ENCODE peak calls at places on chromosomes 13 and 19, in eight cellular contexts. Y, E, Z, I, K, C, U and Q are unnamed samples.

GRCh38 chr19:19550454-19550842 is 12.4 kb downstream of the CILP2 start:
- DNase-seq in Y (no peak), E (no peak), Z (no peak), I (no peak), K (no peak), C (peak; percentile 10), U (no peak), Q (no peak)

GRCh38 chr13:52371736-52372247 is 34.2 kb downstream of the THSD1 start:
- DNase-seq in Y (no peak), E (no peak), Z (no peak), I (peak; percentile 32), K (peak; percentile 53), C (peak; percentile 9), U (no peak), Q (peak; percentile 92)

GRCh38 chr19:12996542-12997094 is 1.3 kb downstream of the NFIX start:
- DNase-seq in Y (no peak), E (no peak), Z (no peak), I (peak; percentile 43), K (peak; percentile 82), C (no peak), U (no peak), Q (no peak)

GRCh38 chr13:33764716-33765115 is 53.2 kb upstream of the RFC3 start:
- DNase-seq in Y (no peak), E (peak; percentile 30), Z (no peak), I (no peak), K (no peak), C (no peak), U (no peak), Q (no peak)

GRCh38 chr13:48159436-48160225 is 64.7 kb upstream of the MED4 start:
- DNase-seq in Y (no peak), E (no peak), Z (no peak), I (no peak), K (peak; percentile 64), C (no peak), U (no peak), Q (no peak)

GRCh38 chr13:75757336-75757735 is 121.2 kb downstream of the LMO7 start:
- DNase-seq in Y (no peak), E (no peak), Z (no peak), I (no peak), K (no peak), C (no peak), U (no peak), Q (no peak)

GRCh38 chr13:38213307-38213706 is 136.3 kb upstream of the UFM1 start:
- DNase-seq in Y (no peak), E (no peak), Z (no peak), I (no peak), K (no peak), C (no peak), U (no peak), Q (no peak)

GRCh38 chr19:45569619-45570421 is 14.8 kb downstream of the OPA3 start:
- DNase-seq in Y (peak; percentile 63), E (no peak), Z (peak; percentile 72), I (peak; percentile 38), K (peak; percentile 95), C (peak; percentile 69), U (peak; percentile 43), Q (peak; percentile 36)

GRCh38 chr13:97249093-97249787 is 27.1 kb downstream of the MBNL2 start:
- DNase-seq in Y (no peak), E (no peak), Z (no peak), I (peak; percentile 72), K (no peak), C (no peak), U (no peak), Q (no peak)

GRCh38 chr13:97248243-97248642 is 26.1 kb downstream of the MBNL2 start:
- DNase-seq in Y (no peak), E (no peak), Z (no peak), I (no peak), K (no peak), C (no peak), U (no peak), Q (peak; percentile 30)

GRCh38 chr13:97243915-97244820 is 22.0 kb downstream of the MBNL2 start:
- DNase-seq in Y (no peak), E (no peak), Z (no peak), I (no peak), K (no peak), C (no peak), U (no peak), Q (no peak)

GRCh38 chr13:97245011-97245410 is 22.9 kb downstream of the MBNL2 start:
- DNase-seq in Y (no peak), E (no peak), Z (no peak), I (no peak), K (no peak), C (no peak), U (no peak), Q (no peak)

GRCh38 chr13:97246596-97246995 is 24.5 kb downstream of the MBNL2 start:
- DNase-seq in Y (no peak), E (no peak), Z (no peak), I (no peak), K (no peak), C (no peak), U (no peak), Q (no peak)
- H3K4me1 ChIP-seq in Y (peaks cover 93% of the 10 kb centered on the region), E (peaks cover 20% of the 10 kb centered on the region), Z (peaks cover 3% of the 10 kb centered on the region), I (peaks cover 15% of the 10 kb centered on the region), K (no peaks in the 10 kb centered on the region), C (peaks cover 16% of the 10 kb centered on the region), U (peaks cover 3% of the 10 kb centered on the region), Q (peaks cover 14% of the 10 kb centered on the region)

GRCh38 chr13:27161423-27161822 is 10.2 kb downstream of the USP12 start:
- DNase-seq in Y (no peak), E (no peak), Z (no peak), I (no peak), K (no peak), C (no peak), U (no peak), Q (no peak)

GRCh38 chr13:27158335-27158734 is 13.3 kb downstream of the USP12 start:
- DNase-seq in Y (no peak), E (no peak), Z (no peak), I (no peak), K (no peak), C (no peak), U (no peak), Q (no peak)

GRCh38 chr13:27161980-27162379 is 9.6 kb downstream of the USP12 start:
- DNase-seq in Y (no peak), E (no peak), Z (no peak), I (peak; percentile 25), K (no peak), C (no peak), U (no peak), Q (no peak)

GRCh38 chr13:27159806-27160563 is 11.6 kb downstream of the USP12 start:
- DNase-seq in Y (no peak), E (no peak), Z (no peak), I (no peak), K (no peak), C (no peak), U (no peak), Q (no peak)

DNA sequence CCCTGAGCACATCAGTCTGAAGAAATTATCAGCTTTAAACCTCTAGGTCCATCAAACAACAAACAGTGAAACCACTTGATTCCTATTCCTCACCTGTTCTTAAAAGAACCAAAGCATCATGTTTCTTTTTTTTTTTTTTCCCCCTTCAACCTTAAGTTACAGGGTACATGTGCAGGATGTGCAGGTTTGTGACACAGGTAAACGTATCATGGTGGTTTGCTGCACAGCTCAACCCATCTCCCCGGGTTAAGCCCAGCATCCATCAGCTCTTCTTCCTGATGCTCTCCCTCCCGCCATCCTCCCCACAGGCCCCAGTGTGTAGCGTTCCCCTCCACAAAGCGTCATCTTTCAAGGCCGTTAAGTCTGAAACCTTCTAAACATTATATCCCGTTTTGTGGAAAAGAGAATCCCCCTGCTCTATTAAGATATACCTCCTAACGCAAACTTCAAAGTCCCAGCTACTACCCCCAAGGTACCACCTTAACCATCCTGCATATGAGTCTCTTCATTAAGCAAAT is 10.9 kb downstream of the USP12 start:
- DNase-seq in Y (no peak), E (no peak), Z (no peak), I (no peak), K (no peak), C (no peak), U (no peak), Q (no peak)
- H3K4me1 ChIP-seq in Y (peaks cover 38% of the 10 kb centered on the region), E (no peaks in the 10 kb centered on the region), Z (no peaks in the 10 kb centered on the region), I (no peaks in the 10 kb centered on the region), K (no peaks in the 10 kb centered on the region), C (no peaks in the 10 kb centered on the region), U (peaks cover 19% of the 10 kb centered on the region), Q (no peaks in the 10 kb centered on the region)

GRCh38 chr19:29668746-29669609 is 3.7 kb downstream of the PLEKHF1 start:
- DNase-seq in Y (no peak), E (no peak), Z (no peak), I (no peak), K (no peak), C (no peak), U (no peak), Q (no peak)

GRCh38 chr19:29667941-29668340 is 2.7 kb downstream of the PLEKHF1 start:
- DNase-seq in Y (no peak), E (no peak), Z (no peak), I (no peak), K (no peak), C (no peak), U (peak; percentile 85), Q (no peak)

GRCh38 chr19:29671393-29672076 is 6.3 kb downstream of the PLEKHF1 start:
- DNase-seq in Y (peak; percentile 65), E (peak; percentile 66), Z (no peak), I (no peak), K (peak; percentile 59), C (no peak), U (peak; percentile 96), Q (peak; percentile 50)

GRCh38 chr19:29672319-29672932 is 7.2 kb downstream of the PLEKHF1 start:
- DNase-seq in Y (no peak), E (no peak), Z (no peak), I (no peak), K (no peak), C (no peak), U (no peak), Q (no peak)

DNA sequence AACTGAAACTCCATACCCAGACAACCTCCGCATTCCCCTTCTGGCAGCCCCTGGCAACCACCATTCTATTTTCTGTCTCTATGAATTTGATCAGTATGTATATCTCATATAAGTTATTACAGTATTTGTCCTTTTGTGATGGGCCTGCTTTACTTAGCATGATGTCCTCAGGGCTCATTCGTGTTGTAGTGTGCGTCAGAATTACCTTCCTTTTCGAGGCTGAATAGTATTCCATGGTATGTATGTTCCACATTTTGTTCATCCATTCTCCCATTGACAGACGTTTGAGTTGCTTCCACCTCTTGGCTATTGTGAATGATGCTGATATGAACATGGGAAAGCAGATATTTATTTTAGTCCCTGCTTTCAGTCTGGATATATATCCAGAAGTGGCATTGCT is 5.0 kb downstream of the PLEKHF1 start:
- DNase-seq in Y (no peak), E (no peak), Z (no peak), I (no peak), K (no peak), C (no peak), U (no peak), Q (no peak)
- H3K4me1 ChIP-seq in Y (peaks cover 74% of the 10 kb centered on the region), E (peaks cover 37% of the 10 kb centered on the region), Z (peaks cover 9% of the 10 kb centered on the region), I (peaks cover 18% of the 10 kb centered on the region), K (peaks cover 4% of the 10 kb centered on the region), C (no peaks in the 10 kb centered on the region), U (peaks cover 83% of the 10 kb centered on the region), Q (peaks cover 6% of the 10 kb centered on the region)

DNA sequence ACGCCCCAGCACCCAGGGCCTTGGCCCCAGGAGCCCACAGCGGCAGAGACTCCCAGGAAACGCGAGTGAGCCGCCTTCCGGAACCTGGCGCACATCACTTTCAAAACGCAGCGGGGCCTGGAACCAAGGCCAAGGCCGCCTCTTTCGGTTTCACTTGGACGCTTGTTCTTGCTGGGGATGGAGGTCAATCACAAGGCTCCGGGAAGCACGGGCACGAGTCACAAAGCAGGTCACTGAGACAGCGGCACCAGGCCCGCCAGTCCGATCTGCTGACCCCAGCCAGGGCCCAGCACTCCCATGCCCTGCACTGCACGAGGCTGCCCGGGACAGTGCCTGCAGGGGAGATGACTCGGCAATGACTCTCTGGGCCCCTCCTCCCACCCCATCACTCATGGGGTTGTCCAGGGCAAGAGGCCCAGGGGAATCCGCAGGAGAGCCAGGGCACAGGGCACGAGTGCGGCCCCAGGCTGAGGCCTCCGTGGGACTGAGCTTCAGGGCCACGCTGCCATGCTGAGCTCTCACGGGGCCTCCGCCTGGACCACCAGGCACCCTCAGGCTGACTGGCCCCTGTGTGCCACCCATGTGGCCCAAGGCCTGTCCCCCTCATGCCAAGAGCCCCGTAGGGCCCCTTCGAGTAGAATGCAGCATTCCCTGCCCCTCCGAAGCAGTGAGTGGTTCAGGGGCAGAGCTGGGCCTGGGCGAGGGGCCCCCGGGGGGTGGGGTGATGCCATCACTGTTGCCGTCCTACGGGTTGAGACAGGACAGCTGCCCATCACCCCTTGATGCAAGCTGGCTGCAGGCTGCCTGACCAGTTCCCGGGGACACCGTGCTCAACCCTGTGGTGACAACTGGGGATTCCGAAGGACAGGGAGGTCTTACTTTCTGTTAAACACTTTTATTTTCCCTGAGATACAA is 4.9 kb downstream of the SBNO2 start:
- DNase-seq in Y (peak; percentile 75), E (no peak), Z (no peak), I (peak; percentile 86), K (no peak), C (no peak), U (peak; percentile 19), Q (no peak)
- H3K4me1 ChIP-seq in Y (peaks cover 19% of the 10 kb centered on the region), E (peaks cover 54% of the 10 kb centered on the region), Z (peaks cover 20% of the 10 kb centered on the region), I (peaks cover 27% of the 10 kb centered on the region), K (peaks cover 5% of the 10 kb centered on the region), C (peaks cover 10% of the 10 kb centered on the region), U (peaks cover 19% of the 10 kb centered on the region), Q (peaks cover 14% of the 10 kb centered on the region)